ENCODE peak calls at places on chromosomes 5 and 9, in eight cellular contexts. One of them, this sample, is unnamed.

GRCh38 chr5:138724470-138725146 is 28.6 kb upstream of the CTNNA1 start:
- DNase-seq in Kasumi-1: no peak
- DNase-seq in NCI-H2107: no peak
- DNase-seq in NCI-H446: no peak
- DNase-seq in HTR-8/SVneo: no peak
- DNase-seq in WTC11: peak; percentile 24
- DNase-seq in EH: no peak
- DNase-seq in ACHN: no peak
- DNase-seq in this sample: no peak

GRCh38 chr5:39219433-39219832 is at the start of gene FYB1:
- DNase-seq in HTR-8/SVneo: no peak
- DNase-seq in Kasumi-1: peak; percentile 90
- DNase-seq in WTC11: no peak
- DNase-seq in EH: peak; percentile 67
- DNase-seq in NCI-H446: no peak
- DNase-seq in NCI-H2107: no peak
- DNase-seq in ACHN: no peak
- DNase-seq in this sample: no peak

GRCh38 chr9:82680179-82680935 is 382.6 kb downstream of the RASEF start:
- DNase-seq in EH: no peak
- DNase-seq in ACHN: no peak
- DNase-seq in NCI-H446: no peak
- DNase-seq in HTR-8/SVneo: no peak
- DNase-seq in Kasumi-1: no peak
- DNase-seq in NCI-H2107: no peak
- DNase-seq in WTC11: no peak
- DNase-seq in this sample: no peak

GRCh38 chr9:20835364-20836286 is 151.6 kb downstream of the FOCAD start:
- DNase-seq in HTR-8/SVneo: no peak
- DNase-seq in NCI-H446: no peak
- DNase-seq in Kasumi-1: no peak
- DNase-seq in ACHN: no peak
- DNase-seq in WTC11: no peak
- DNase-seq in EH: no peak
- DNase-seq in NCI-H2107: no peak
- DNase-seq in this sample: no peak

GRCh38 chr5:106656821-106657220 is 1013.9 kb downstream of the EFNA5 start:
- DNase-seq in HTR-8/SVneo: no peak
- DNase-seq in Kasumi-1: no peak
- DNase-seq in WTC11: no peak
- DNase-seq in NCI-H446: no peak
- DNase-seq in NCI-H2107: no peak
- DNase-seq in ACHN: no peak
- DNase-seq in EH: no peak
- DNase-seq in this sample: no peak

GRCh38 chr9:68750179-68750685 is 45.2 kb downstream of the PIP5K1B start:
- DNase-seq in EH: no peak
- DNase-seq in NCI-H446: no peak
- DNase-seq in ACHN: no peak
- DNase-seq in NCI-H2107: no peak
- DNase-seq in HTR-8/SVneo: no peak
- DNase-seq in Kasumi-1: no peak
- DNase-seq in WTC11: no peak
- DNase-seq in this sample: no peak

GRCh38 chr5:132419517-132420468 is 50.3 kb downstream of the SLC22A5 start:
- DNase-seq in ACHN: peak; percentile 78
- DNase-seq in EH: peak; percentile 80
- DNase-seq in NCI-H2107: no peak
- DNase-seq in NCI-H446: peak; percentile 30
- DNase-seq in WTC11: peak; percentile 77
- DNase-seq in HTR-8/SVneo: peak; percentile 78
- DNase-seq in Kasumi-1: peak; percentile 79
- DNase-seq in this sample: peak; percentile 73

GRCh38 chr5:151026674-151027073 is 6.3 kb downstream of the GPX3 start:
- DNase-seq in EH: no peak
- DNase-seq in ACHN: no peak
- DNase-seq in NCI-H446: no peak
- DNase-seq in WTC11: no peak
- DNase-seq in Kasumi-1: no peak
- DNase-seq in HTR-8/SVneo: no peak
- DNase-seq in NCI-H2107: no peak
- DNase-seq in this sample: no peak

GRCh38 chr5:107542428-107542827 is 128.3 kb downstream of the EFNA5 start:
- DNase-seq in EH: peak; percentile 68
- DNase-seq in Kasumi-1: no peak
- DNase-seq in NCI-H446: peak; percentile 86
- DNase-seq in WTC11: no peak
- DNase-seq in NCI-H2107: no peak
- DNase-seq in HTR-8/SVneo: peak; percentile 71
- DNase-seq in ACHN: peak; percentile 91
- DNase-seq in this sample: peak; percentile 84

GRCh38 chr9:83451308-83451707 is 86.9 kb downstream of the FRMD3 start:
- DNase-seq in EH: peak; percentile 28
- DNase-seq in ACHN: no peak
- DNase-seq in NCI-H2107: no peak
- DNase-seq in HTR-8/SVneo: no peak
- DNase-seq in Kasumi-1: no peak
- DNase-seq in NCI-H446: no peak
- DNase-seq in WTC11: no peak
- DNase-seq in this sample: no peak

GRCh38 chr9:91179237-91180138 is 182.2 kb downstream of the AUH start:
- DNase-seq in WTC11: no peak
- DNase-seq in NCI-H446: no peak
- DNase-seq in EH: peak; percentile 82
- DNase-seq in ACHN: no peak
- DNase-seq in Kasumi-1: no peak
- DNase-seq in NCI-H2107: no peak
- DNase-seq in HTR-8/SVneo: no peak
- DNase-seq in this sample: no peak

GRCh38 chr9:134398756-134399155 is 72.5 kb downstream of the RXRA start:
- DNase-seq in WTC11: no peak
- DNase-seq in EH: no peak
- DNase-seq in Kasumi-1: no peak
- DNase-seq in HTR-8/SVneo: no peak
- DNase-seq in NCI-H446: no peak
- DNase-seq in NCI-H2107: no peak
- DNase-seq in ACHN: no peak
- DNase-seq in this sample: no peak

GRCh38 chr9:83199240-83199639 is 136.3 kb upstream of the RASEF start:
- DNase-seq in WTC11: no peak
- DNase-seq in HTR-8/SVneo: peak; percentile 19
- DNase-seq in EH: peak; percentile 60
- DNase-seq in ACHN: peak; percentile 46
- DNase-seq in NCI-H446: peak; percentile 9
- DNase-seq in NCI-H2107: peak; percentile 24
- DNase-seq in Kasumi-1: peak; percentile 45
- DNase-seq in this sample: no peak

This sample was measured in DMS 273 treated with DMSO at 0.1 percent for 48 hours.